ENCODE peak calls at places on chromosomes 5 and 9, in seven cellular contexts. H is stimulated activated CD8-positive, alpha-beta memory T cell treated with anti-CD3 and anti-CD28 coated beads, Interleukin-15, amount 100 ng/mL, for 4 hours; R is lung microvascular endothelial cell; G is NCI-H1694 treated with DMSO at 0.1 percent for 48 hours; V is NCI-H345; I is adrenal gland; S is NCI-H510A. T is an unnamed sample.

GRCh38 chr9:95552814-95553546 is 36.2 kb upstream of the PTCH1 start:
- DNase-seq in H (no peak), R (peak; percentile 84), G (no peak), V (no peak), I (peak; percentile 24), S (no peak), T (no peak)

GRCh38 chr5:74394543-74394923 is 246.0 kb downstream of the ENC1 start:
- DNase-seq in H (no peak), R (peak; percentile 11), G (no peak), V (no peak), I (no peak), S (no peak), T (no peak)

GRCh38 chr5:67315082-67315801 is 118.6 kb upstream of the CD180 start:
- DNase-seq in H (no peak), R (peak; percentile 27), G (no peak), V (no peak), I (no peak), S (no peak), T (no peak)

GRCh38 chr5:95730730-95731570 is at the start of gene RHOBTB3:
- DNase-seq in H (peak; percentile 13), R (peak; percentile 74), G (peak; percentile 58), V (peak; percentile 85), I (peak; percentile 96), S (peak; percentile 69), T (peak; percentile 84)

GRCh38 chr9:88826651-88827245 is 164.5 kb upstream of the S1PR3 start:
- DNase-seq in H (no peak), R (no peak), G (no peak), V (no peak), I (no peak), S (no peak), T (no peak)

GRCh38 chr5:175712681-175713085 is 54.8 kb downstream of the HRH2 start:
- DNase-seq in H (no peak), R (no peak), G (peak; percentile 41), V (no peak), I (peak; percentile 20), S (no peak), T (no peak)

GRCh38 chr9:14219865-14220655 is 93.9 kb downstream of the NFIB start:
- DNase-seq in H (no peak), R (no peak), G (no peak), V (no peak), I (no peak), S (no peak), T (no peak)

GRCh38 chr5:173981362-173981761 is 7.6 kb upstream of the C5orf47 start:
- DNase-seq in H (no peak), R (no peak), G (no peak), V (no peak), I (no peak), S (no peak), T (no peak)

GRCh38 chr5:176616520-176616919 is 6.6 kb upstream of the GPRIN1 start:
- DNase-seq in H (no peak), R (no peak), G (peak; percentile 25), V (no peak), I (no peak), S (no peak), T (no peak)

GRCh38 chr9:127397722-127398647 is 1.0 kb downstream of the SLC2A8 start:
- DNase-seq in H (no peak), R (peak; percentile 62), G (peak; percentile 5), V (peak; percentile 36), I (peak; percentile 69), S (no peak), T (no peak)

GRCh38 chr5:147520450-147520849 is 10.6 kb upstream of the DPYSL3 start:
- DNase-seq in H (no peak), R (no peak), G (no peak), V (no peak), I (no peak), S (no peak), T (no peak)

GRCh38 chr9:35688558-35689350 is 971 bp downstream of the TPM2 start:
- DNase-seq in H (no peak), R (no peak), G (no peak), V (no peak), I (no peak), S (no peak), T (no peak)

GRCh38 chr9:29514862-29515261 is 1941.6 kb upstream of the C9orf72 start:
- DNase-seq in H (no peak), R (no peak), G (no peak), V (no peak), I (no peak), S (no peak), T (no peak)

GRCh38 chr5:160029004-160029403 is 20.1 kb downstream of the TTC1 start:
- DNase-seq in H (no peak), R (no peak), G (no peak), V (no peak), I (no peak), S (no peak), T (no peak)

GRCh38 chr5:57298985-57299491 is 125.2 kb downstream of the GPBP1 start:
- DNase-seq in H (peak; percentile 8), R (peak; percentile 91), G (peak; percentile 43), V (peak; percentile 70), I (peak; percentile 56), S (no peak), T (peak; percentile 55)

GRCh38 chr9:133635903-133636531 is at the start of gene DBH:
- DNase-seq in H (no peak), R (no peak), G (no peak), V (no peak), I (no peak), S (no peak), T (no peak)

GRCh38 chr9:26870292-26870691 is 22.3 kb downstream of the CAAP1 start:
- DNase-seq in H (no peak), R (no peak), G (no peak), V (no peak), I (no peak), S (no peak), T (no peak)

GRCh38 chr5:147578228-147579024 is 68.6 kb upstream of the DPYSL3 start:
- DNase-seq in H (no peak), R (peak; percentile 73), G (peak; percentile 30), V (peak; percentile 67), I (no peak), S (no peak), T (no peak)

GRCh38 chr9:93207860-93208734 is 24.2 kb downstream of the WNK2 start:
- DNase-seq in H (no peak), R (no peak), G (no peak), V (no peak), I (no peak), S (no peak), T (no peak)

GRCh38 chr9:119368179-119368578 is 1.1 kb downstream of the BRINP1 start:
- DNase-seq in H (no peak), R (no peak), G (no peak), V (no peak), I (no peak), S (no peak), T (no peak)

GRCh38 chr5:175895215-175895614 is 23.8 kb downstream of the CPLX2 start:
- DNase-seq in H (no peak), R (no peak), G (no peak), V (no peak), I (no peak), S (no peak), T (no peak)

GRCh38 chr9:90034071-90034470 is 429.3 kb downstream of the GADD45G start:
- DNase-seq in H (no peak), R (no peak), G (no peak), V (peak; percentile 43), I (no peak), S (no peak), T (no peak)

GRCh38 chr5:31819926-31820516 is 181.1 kb downstream of the PDZD2 start:
- DNase-seq in H (no peak), R (no peak), G (no peak), V (no peak), I (no peak), S (no peak), T (no peak)

GRCh38 chr5:77781076-77781475 is 4.9 kb upstream of the TBCA start:
- DNase-seq in H (no peak), R (no peak), G (no peak), V (no peak), I (no peak), S (no peak), T (no peak)

GRCh38 chr9:125949247-125949646 is 202.1 kb downstream of the PBX3 start:
- DNase-seq in H (no peak), R (no peak), G (no peak), V (no peak), I (no peak), S (no peak), T (no peak)

T was measured in mucosa of gallbladder.